ENCODE peak calls at places on chromosomes 5 and 9, in seven cellular contexts. R is mesenchymal stem cell, A is progenitor cell of endocrine pancreas, F is brain microvascular endothelial cell, U is NCI-H1417, W is A673, P is PC-3. X is an unnamed sample.

GRCh38 chr9:135533093-135533492 is 11.9 kb downstream of the LCN1 start:
- DNase-seq in R (no peak), F (no peak), A (no peak), W (peak), U (no peak), P (no peak), X (no peak)

GRCh38 chr5:139130217-139130616 is 68.0 kb downstream of the SIL1 start:
- DNase-seq in W (no peak), P (no peak), A (no peak), R (no peak), U (no peak), F (no peak), X (no peak)

GRCh38 chr9:124285903-124286291 is 28.1 kb downstream of the NEK6 start:
- DNase-seq in U (no peak), W (no peak), P (no peak), F (peak), A (no peak), R (peak), X (peak)

GRCh38 chr5:66882592-66883227 is 286.5 kb downstream of the MAST4 start:
- DNase-seq in R (peak), W (no peak), P (peak), F (peak), U (no peak), A (no peak), X (no peak)

GRCh38 chr9:130227833-130228232 is 37.7 kb upstream of the HMCN2 start:
- DNase-seq in R (no peak), P (no peak), W (no peak), U (no peak), F (no peak), A (no peak), X (no peak)

GRCh38 chr9:4303002-4303401 is 3.1 kb upstream of the GLIS3 start:
- DNase-seq in F (no peak), W (peak), U (no peak), A (no peak), P (peak), R (peak), X (no peak)

GRCh38 chr5:78504726-78505431 is 143.7 kb downstream of the LHFPL2 start:
- DNase-seq in R (peak), W (peak), A (peak), F (peak), P (peak), U (peak), X (peak)

GRCh38 chr9:7153566-7153965 is 395.8 kb downstream of the KDM4C start:
- DNase-seq in U (no peak), R (no peak), P (no peak), F (no peak), A (no peak), W (no peak), X (no peak)

GRCh38 chr9:97986466-97986865 is 3.3 kb downstream of the ANP32B start:
- DNase-seq in W (no peak), U (no peak), R (peak), F (no peak), P (no peak), A (no peak), X (no peak)

GRCh38 chr9:107336718-107337360 is 53.8 kb downstream of the RAD23B start:
- DNase-seq in F (no peak), A (no peak), R (no peak), W (no peak), P (peak), U (no peak), X (peak)

GRCh38 chr5:141865406-141865805 is 12.8 kb downstream of the PCDH1 start:
- DNase-seq in P (no peak), U (no peak), A (no peak), R (no peak), F (no peak), W (no peak), X (no peak)

GRCh38 chr5:54703568-54704255 is 186.2 kb downstream of the SNX18 start:
- DNase-seq in F (no peak), P (no peak), A (no peak), U (peak), W (no peak), R (peak), X (no peak)

GRCh38 chr5:103667068-103667467 is 104.5 kb upstream of the NUDT12 start:
- DNase-seq in P (peak), U (no peak), W (peak), A (no peak), R (peak), F (peak), X (no peak)

GRCh38 chr9:131420913-131421312 is 27.0 kb downstream of the PRRC2B start:
- DNase-seq in W (no peak), R (peak), P (no peak), U (no peak), A (no peak), F (no peak), X (no peak)

GRCh38 chr9:5263568-5264218 is 32.5 kb downstream of the INSL4 start:
- DNase-seq in F (peak), U (no peak), A (no peak), W (peak), P (peak), R (no peak), X (no peak)

GRCh38 chr9:128145536-128145935 is 3.7 kb upstream of the LCN2 start:
- DNase-seq in F (no peak), A (no peak), W (no peak), P (peak), R (no peak), U (no peak), X (no peak)

GRCh38 chr5:15502208-15502607 is 2.2 kb downstream of the FBXL7 start:
- DNase-seq in F (peak), W (peak), R (peak), P (no peak), A (no peak), U (no peak), X (no peak)

GRCh38 chr5:96431376-96432244 is 1.4 kb downstream of the PCSK1 start:
- DNase-seq in R (no peak), A (no peak), U (peak), F (peak), P (no peak), W (peak), X (no peak)

GRCh38 chr9:81562221-81563019 is 126.9 kb downstream of the TLE1 start:
- DNase-seq in R (peak), P (peak), U (no peak), A (no peak), W (no peak), F (peak), X (peak)

GRCh38 chr5:96315431-96315830 is 117.6 kb downstream of the PCSK1 start:
- DNase-seq in W (no peak), P (no peak), U (no peak), F (no peak), A (no peak), R (no peak), X (no peak)

X was measured in AG09319.